ENCODE peak calls at places on chromosomes 4 and X, in five cellular contexts. Z is body of pancreas, R is uterus, B is breast epithelium, V is ovary. G is an unnamed sample.

GRCh38 chr4:21474195-21474594 is 474.4 kb downstream of the KCNIP4 start:
- DNase-seq in Z (no peak), R (no peak), B (no peak), V (no peak), G (no peak)

GRCh38 chr4:2141762-2142520 is 82.8 kb downstream of the NAT8L start:
- DNase-seq in Z (no peak), R (no peak), B (no peak), V (no peak), G (no peak)

GRCh38 chrX:54407266-54407665 is 32.9 kb upstream of the TSR2 start:
- DNase-seq in Z (no peak), R (no peak), B (no peak), V (no peak), G (no peak)

GRCh38 chrX:285076-285677 is 4.0 kb downstream of the PLCXD1 start:
- DNase-seq in Z (no peak), R (no peak), B (no peak), V (peak; percentile 17), G (no peak)

GRCh38 chr4:2598661-2599654 is 62.5 kb downstream of the FAM193A start:
- DNase-seq in Z (no peak), R (no peak), B (no peak), V (no peak), G (no peak)

GRCh38 chrX:1147641-1148515 is 64.6 kb downstream of the CRLF2 start:
- DNase-seq in Z (no peak), R (no peak), B (no peak), V (no peak), G (no peak)

GRCh38 chr4:4271912-4272311 is 18.0 kb downstream of the LYAR start:
- DNase-seq in Z (no peak), R (no peak), B (no peak), V (no peak), G (no peak)

GRCh38 chrX:70916754-70917153 is 8.2 kb upstream of the TEX11 start:
- DNase-seq in Z (no peak), R (no peak), B (no peak), V (no peak), G (no peak)

GRCh38 chrX:701673-702072 is 71.1 kb downstream of the SHOX start:
- DNase-seq in Z (no peak), R (no peak), B (no peak), V (no peak), G (no peak)

GRCh38 chr4:140096921-140097320 is 57.1 kb downstream of the MAML3 start:
- DNase-seq in Z (no peak), R (no peak), B (no peak), V (no peak), G (no peak)

GRCh38 chrX:11430266-11430665 is 137.1 kb downstream of the AMELX start:
- DNase-seq in Z (no peak), R (no peak), B (no peak), V (no peak), G (no peak)

GRCh38 chr4:172096771-172097170 is 283.6 kb downstream of the GALNTL6 start:
- DNase-seq in Z (no peak), R (no peak), B (no peak), V (no peak), G (no peak)

GRCh38 chrX:150574824-150575409 is 6.5 kb downstream of the MTM1 start:
- DNase-seq in Z (no peak), R (no peak), B (no peak), V (no peak), G (no peak)

GRCh38 chr4:83118869-83119268 is 4.3 kb upstream of the PLAC8 start:
- DNase-seq in Z (no peak), R (no peak), B (no peak), V (no peak), G (no peak)

GRCh38 chr4:87037921-87038320 is 103.1 kb downstream of the AFF1 start:
- DNase-seq in Z (no peak), R (no peak), B (no peak), V (no peak), G (no peak)

GRCh38 chrX:103310592-103311400 is at the start of gene BEX2:
- DNase-seq in Z (peak; percentile 93), R (peak; percentile 80), B (peak; percentile 84), V (peak; percentile 90), G (no peak)

GRCh38 chr4:173531085-173531965 is 1.3 kb upstream of the HAND2 start:
- DNase-seq in Z (no peak), R (peak; percentile 76), B (no peak), V (peak; percentile 61), G (no peak)

GRCh38 chrX:17266171-17266570 is 108.8 kb upstream of the NHS start:
- DNase-seq in Z (no peak), R (no peak), B (no peak), V (no peak), G (no peak)

GRCh38 chr4:63580796-63581475 is 828.3 kb downstream of the TECRL start:
- DNase-seq in Z (no peak), R (no peak), B (no peak), V (no peak), G (no peak)

GRCh38 chr4:128757712-128758111 is 51.8 kb upstream of the JADE1 start:
- DNase-seq in Z (peak; percentile 46), R (no peak), B (no peak), V (no peak), G (no peak)

GRCh38 chr4:165493359-165493758 is 114.6 kb downstream of the CPE start:
- DNase-seq in Z (peak; percentile 78), R (peak; percentile 38), B (no peak), V (peak; percentile 71), G (no peak)

GRCh38 chrX:53682885-53683555 is 3.5 kb downstream of the HUWE1 start:
- DNase-seq in Z (peak; percentile 24), R (peak; percentile 27), B (no peak), V (no peak), G (no peak)

GRCh38 chr4:87540176-87541058 is 11.2 kb upstream of the SPARCL1 start:
- DNase-seq in Z (no peak), R (peak; percentile 87), B (no peak), V (no peak), G (no peak)

GRCh38 chr4:1204828-1205591 is 32.6 kb upstream of the SPON2 start:
- DNase-seq in Z (peak; percentile 9), R (peak; percentile 23), B (peak; percentile 35), V (peak; percentile 36), G (no peak)

GRCh38 chrX:26789751-26790150 is 573.8 kb downstream of the MAGEB5 start:
- DNase-seq in Z (no peak), R (no peak), B (no peak), V (no peak), G (no peak)

GRCh38 chrX:9312922-9313867 is 151.7 kb upstream of the TBL1X start:
- DNase-seq in Z (peak; percentile 57), R (no peak), B (no peak), V (peak; percentile 50), G (no peak)

GRCh38 chr4:8920289-8920965 is 48.8 kb upstream of the HMX1 start:
- DNase-seq in Z (no peak), R (no peak), B (no peak), V (no peak), G (no peak)

GRCh38 chr4:12123709-12124108 is 695.0 kb upstream of the HS3ST1 start:
- DNase-seq in Z (no peak), R (no peak), B (no peak), V (no peak), G (no peak)

GRCh38 chr4:158209825-158210807 is at the start of gene TMEM144:
- DNase-seq in Z (peak; percentile 96), R (peak; percentile 91), B (peak; percentile 94), V (peak; percentile 91), G (peak; percentile 5)
- TF ChIP-seq POLR2A in Z (peak; percentile 68), R (peak; percentile 41), B (peak; percentile 32), V (peak; percentile 40), G (peak; percentile 60)

GRCh38 chr4:95533254-95533653 is 15.5 kb downstream of the UNC5C start:
- DNase-seq in Z (no peak), R (no peak), B (no peak), V (no peak), G (no peak)

GRCh38 chr4:95531141-95531540 is 17.6 kb downstream of the UNC5C start:
- DNase-seq in Z (no peak), R (no peak), B (no peak), V (no peak), G (no peak)

GRCh38 chr4:95528388-95528787 is 20.4 kb downstream of the UNC5C start:
- DNase-seq in Z (no peak), R (no peak), B (no peak), V (no peak), G (no peak)

GRCh38 chr4:95532305-95532704 is 16.5 kb downstream of the UNC5C start:
- DNase-seq in Z (no peak), R (no peak), B (no peak), V (no peak), G (no peak)

GRCh38 chr4:95529941-95530340 is 18.8 kb downstream of the UNC5C start:
- DNase-seq in Z (no peak), R (no peak), B (no peak), V (no peak), G (no peak)
- TF ChIP-seq POLR2A in Z (no peak), R (no peak), B (no peak), V (no peak), G (no peak)

GRCh38 chrX:154515803-154516654 is at the start of gene FAM3A:
- DNase-seq in Z (peak; percentile 95), R (peak; percentile 94), B (peak; percentile 92), V (peak; percentile 95), G (peak; percentile 56)
- TF ChIP-seq POLR2A in Z (peak; percentile 70), R (peak; percentile 59), B (peak; percentile 71), V (peak; percentile 95), G (no peak)

GRCh38 chr4:5752803-5753184 is 41.8 kb downstream of the EVC start:
- DNase-seq in Z (peak; percentile 87), R (no peak), B (no peak), V (no peak), G (no peak)
- TF ChIP-seq POLR2A in Z (no peak), R (no peak), B (no peak), V (no peak), G (no peak)